ENCODE peak calls at places on chromosomes 2 and 18, in seven cellular contexts. B, H, O, D, Z, V and W are unnamed samples.

GRCh38 chr2:64799592-64800252 is 146.0 kb upstream of the SERTAD2 start:
- DNase-seq in O (no peak), B (no peak), H (no peak), D (no peak), V (no peak), Z (no peak), W (no peak)

GRCh38 chr2:127145255-127145899 is 38.4 kb upstream of the BIN1 start:
- DNase-seq in H (no peak), Z (no peak), B (no peak), V (no peak), O (peak), D (no peak), W (peak)

GRCh38 chr2:218961651-218962570 is 2.4 kb downstream of the CDK5R2 start:
- DNase-seq in V (no peak), Z (no peak), H (no peak), O (no peak), B (no peak), D (no peak), W (no peak)

GRCh38 chr2:201467666-201468065 is 16.1 kb downstream of the STRADB start:
- DNase-seq in Z (no peak), V (no peak), B (no peak), H (no peak), O (no peak), D (no peak), W (no peak)

GRCh38 chr2:207448006-207448405 is 81.8 kb upstream of the CREB1 start:
- DNase-seq in D (no peak), Z (no peak), O (no peak), H (no peak), V (no peak), B (no peak), W (no peak)

GRCh38 chr18:27863780-27864430 is 313.0 kb downstream of the CDH2 start:
- DNase-seq in Z (no peak), D (no peak), H (no peak), B (no peak), V (no peak), O (no peak), W (no peak)

GRCh38 chr2:199309973-199310372 is 147.8 kb downstream of the SATB2 start:
- DNase-seq in H (no peak), O (no peak), B (no peak), D (no peak), Z (no peak), V (peak), W (no peak)

GRCh38 chr2:3870222-3870621 is 166.8 kb downstream of the DCDC2C start:
- DNase-seq in H (no peak), O (no peak), D (no peak), V (no peak), Z (no peak), B (no peak), W (no peak)

GRCh38 chr18:63550068-63550467 is 7.9 kb downstream of the SERPINB12 start:
- DNase-seq in H (no peak), B (no peak), Z (no peak), D (no peak), V (no peak), O (no peak), W (no peak)

GRCh38 chr2:220144411-220144810 is 517.0 kb downstream of the SLC4A3 start:
- DNase-seq in O (no peak), B (no peak), D (no peak), H (no peak), V (no peak), Z (no peak), W (no peak)
- TF ChIP-seq CTCF in O (no peak), B (no peak), D (no peak), H (no peak), V (no peak), Z (no peak), W (no peak)

DNA sequence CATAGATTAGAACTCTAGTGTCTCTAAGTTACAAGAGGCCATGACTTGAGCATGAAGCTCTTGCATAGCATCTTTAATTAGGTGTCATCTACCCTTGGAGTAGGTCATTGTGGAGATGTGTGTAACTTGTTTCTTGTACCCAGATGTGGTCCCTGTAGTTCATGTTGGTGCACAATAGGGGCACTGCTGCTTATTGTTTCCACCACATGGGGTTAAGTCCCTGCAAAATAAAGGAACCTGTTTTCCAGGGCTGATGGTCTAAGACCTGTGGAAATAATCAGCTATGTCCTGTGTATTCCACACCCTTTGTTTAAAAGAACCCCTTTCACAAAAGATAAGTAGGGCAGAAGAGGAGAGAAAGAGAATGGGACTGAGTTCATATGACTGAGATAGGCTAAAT is 28.6 kb downstream of the ASXL3 start:
- DNase-seq in B (no peak), D (no peak), Z (no peak), O (no peak), V (peak), H (no peak), W (no peak)
- TF ChIP-seq CTCF in B (no peak), D (no peak), Z (no peak), O (no peak), V (peak), H (peak), W (no peak)

DNA sequence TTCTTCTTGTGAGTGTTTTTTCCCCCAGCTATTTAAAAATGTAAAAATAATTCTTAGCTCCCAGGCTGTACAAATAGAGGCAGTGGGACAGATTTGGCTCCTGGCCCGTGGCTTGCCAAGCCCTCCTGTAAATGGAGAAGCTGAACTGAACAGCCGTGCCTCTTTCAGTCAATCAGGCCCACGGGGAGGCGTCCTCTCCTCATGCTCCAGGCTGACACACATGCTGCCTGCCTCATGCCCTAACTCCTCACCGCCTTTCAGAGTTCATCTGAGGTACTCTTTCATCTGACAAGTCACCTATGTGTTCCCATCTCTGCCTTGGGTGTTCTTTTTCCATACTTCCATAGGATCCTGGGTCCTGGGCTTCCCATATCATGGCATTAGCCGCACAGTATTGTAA is 58.9 kb downstream of the BMP10 start:
- DNase-seq in V (no peak), D (no peak), Z (no peak), H (no peak), B (no peak), O (no peak), W (no peak)
- TF ChIP-seq CTCF in V (no peak), D (no peak), Z (no peak), H (no peak), B (no peak), O (no peak), W (peak)

GRCh38 chr2:222024934-222025890 is 273.6 kb downstream of the PAX3 start:
- DNase-seq in D (no peak), B (no peak), V (peak), H (no peak), Z (no peak), O (no peak), W (no peak)
- TF ChIP-seq CTCF in D (peak), B (peak), V (peak), H (peak), Z (peak), O (peak), W (peak)

DNA sequence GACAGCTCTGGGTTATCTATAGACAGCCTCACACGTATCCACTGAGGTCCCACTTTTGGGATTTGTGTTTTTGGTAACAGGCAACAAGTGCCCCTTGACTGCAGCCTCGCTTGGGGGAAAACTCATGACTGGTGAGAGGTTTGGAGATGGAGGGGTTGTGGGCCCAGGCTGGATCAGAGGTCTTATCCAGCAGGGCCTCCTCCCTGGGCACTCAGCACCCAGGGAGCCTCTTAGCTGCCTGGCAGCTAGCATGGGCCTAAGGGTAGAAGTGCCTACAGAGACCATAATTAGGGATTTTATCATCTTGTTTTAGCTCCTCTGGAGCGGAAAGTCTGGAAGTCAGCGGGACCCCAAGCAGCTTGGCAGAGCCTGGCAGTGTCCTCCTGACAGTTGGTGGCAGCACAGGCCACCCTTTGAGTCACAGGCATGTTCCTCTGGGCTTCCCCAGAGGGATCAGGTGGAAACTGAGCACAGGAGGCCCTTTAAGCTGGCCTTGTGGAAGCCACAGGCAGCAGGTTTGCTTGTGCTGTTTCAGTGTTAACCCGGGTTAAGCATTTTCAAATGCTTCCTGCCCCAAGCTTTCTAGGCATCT is 143.1 kb downstream of the KCTD1 start:
- DNase-seq in Z (no peak), O (no peak), B (no peak), H (no peak), D (no peak), V (peak), W (no peak)
- TF ChIP-seq CTCF in Z (no peak), O (no peak), B (peak), H (peak), D (peak), V (peak), W (peak)